ENCODE peak calls at places on chromosome 1, in four cellular contexts. V is stimulated activated CD8-positive, alpha-beta memory T cell treated with anti-CD3 and anti-CD28 coated beads, Interleukin-2, amount 100 ng/mL, for 1 hour; C is caudate nucleus; K is left colon. B is an unnamed sample.

GRCh38 chr1:185811062-185811709 is 77.0 kb downstream of the HMCN1 start:
- DNase-seq in V (no peak), C (no peak), K (no peak), B (no peak)

GRCh38 chr1:36224537-36225297 is 474 bp downstream of the THRAP3 start:
- DNase-seq in V (no peak), C (peak), K (peak), B (no peak)

GRCh38 chr1:221268295-221268694 is 389.1 kb downstream of the HLX start:
- DNase-seq in V (no peak), C (no peak), K (no peak), B (no peak)

GRCh38 chr1:100530901-100531487 is 6.9 kb upstream of the GPR88 start:
- DNase-seq in V (no peak), C (no peak), K (no peak), B (no peak)

GRCh38 chr1:41504126-41505035 is 19.9 kb upstream of the EDN2 start:
- DNase-seq in V (no peak), C (no peak), K (no peak), B (no peak)

GRCh38 chr1:222124602-222125001 is 382.7 kb upstream of the DUSP10 start:
- DNase-seq in V (no peak), C (no peak), K (no peak), B (no peak)

GRCh38 chr1:211601982-211602644 is 23.2 kb upstream of the SLC30A1 start:
- DNase-seq in V (no peak), C (no peak), K (no peak), B (no peak)

GRCh38 chr1:217105432-217105831 is 382.2 kb upstream of the ESRRG start:
- DNase-seq in V (no peak), C (no peak), K (no peak), B (no peak)

GRCh38 chr1:7613106-7613850 is 157.8 kb upstream of the VAMP3 start:
- DNase-seq in V (no peak), C (no peak), K (peak), B (no peak)

GRCh38 chr1:48469616-48470500 is 2.1 kb downstream of the SPATA6 start:
- DNase-seq in V (no peak), C (peak), K (peak), B (peak)

GRCh38 chr1:244303610-244303969 is 148.1 kb downstream of the ADSS2 start:
- DNase-seq in V (no peak), C (no peak), K (no peak), B (no peak)